ENCODE peak calls at places on chromosomes 3 and 15, in six cellular contexts. P is IMR-90, V is ovary, E is fibroblast of lung, B is AG04450, T is AG10803. R is an unnamed sample.

GRCh38 chr15:60830479-60830878 is 351.5 kb upstream of the ICE2 start:
- DNase-seq in V (no peak), B (no peak), T (peak; percentile 90), E (peak; percentile 14), P (peak; percentile 33), R (peak; percentile 82)

GRCh38 chr3:25863011-25863415 is 73.1 kb downstream of the OXSM start:
- DNase-seq in E (no peak), V (no peak), P (no peak), B (no peak), T (no peak), R (no peak)

GRCh38 chr3:149120051-149120972 is 9.1 kb upstream of the HPS3 start:
- DNase-seq in E (peak; percentile 55), V (no peak), P (peak; percentile 76), T (peak; percentile 68), B (peak; percentile 33), R (peak; percentile 88)

GRCh38 chr3:59480486-59480995 is 430.7 kb upstream of the CFAP20DC start:
- DNase-seq in E (peak; percentile 74), T (peak; percentile 83), B (peak; percentile 58), P (peak; percentile 72), V (no peak), R (peak; percentile 79)

GRCh38 chr3:45841380-45841700 is 579 bp downstream of the LZTFL1 start:
- DNase-seq in V (no peak), E (peak; percentile 37), B (no peak), T (peak; percentile 23), P (peak; percentile 17), R (peak; percentile 69)

GRCh38 chr3:151296226-151296625 is 17.9 kb upstream of the P2RY14 start:
- DNase-seq in B (no peak), P (no peak), E (no peak), V (no peak), T (no peak), R (no peak)

GRCh38 chr15:96335429-96335807 is 4.9 kb downstream of the NR2F2 start:
- DNase-seq in B (no peak), E (peak; percentile 68), V (no peak), P (no peak), T (no peak), R (peak; percentile 35)

GRCh38 chr15:70474682-70475438 is 288.5 kb downstream of the UACA start:
- DNase-seq in E (peak; percentile 100), T (peak; percentile 94), P (peak; percentile 96), V (no peak), B (peak; percentile 90), R (peak; percentile 84)

GRCh38 chr3:191412764-191413163 is 48.2 kb upstream of the PYDC2 start:
- DNase-seq in T (peak; percentile 92), V (no peak), E (peak; percentile 92), B (peak; percentile 86), P (peak; percentile 97), R (peak; percentile 84)

GRCh38 chr15:101372960-101373525 is 78.0 kb upstream of the SNRPA1 start:
- DNase-seq in P (no peak), E (no peak), V (no peak), T (no peak), B (no peak), R (no peak)

GRCh38 chr3:5494913-5495519 is 307.5 kb downstream of the EDEM1 start:
- DNase-seq in V (no peak), B (no peak), T (no peak), E (no peak), P (no peak), R (no peak)
- H3K4me3 ChIP-seq in V (no peak overlapping the region), B (no peak overlapping the region), T (no peak overlapping the region), E (no peak overlapping the region), P (no peak overlapping the region), R (no peak overlapping the region)

DNA sequence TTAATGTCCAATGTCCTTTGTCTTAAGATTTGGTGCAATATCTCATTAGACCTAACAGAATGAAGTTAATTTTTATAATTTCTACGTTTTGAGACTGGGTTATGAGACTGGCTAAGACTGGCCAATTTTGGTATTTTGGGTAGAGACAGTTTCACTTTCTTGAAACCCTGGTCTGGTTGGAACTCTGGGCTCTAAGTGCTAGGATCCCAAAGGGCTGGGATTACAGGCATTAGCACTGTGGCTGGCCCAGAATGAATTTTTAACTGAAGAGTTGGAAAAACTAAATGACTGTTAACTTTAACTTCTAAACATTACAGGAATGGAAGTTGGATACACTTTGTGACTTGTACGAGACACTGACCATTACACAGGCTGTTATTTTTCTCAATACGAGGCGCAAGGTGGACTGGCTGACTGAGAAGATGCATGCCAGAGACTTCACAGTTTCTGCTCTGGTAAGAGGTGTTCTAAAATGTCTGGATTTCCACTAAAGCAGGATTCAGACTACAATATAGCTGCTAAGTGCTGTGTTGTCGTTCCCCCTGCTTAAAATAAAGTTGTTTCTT is 3.5 kb downstream of the EIF4A2 start:
- DNase-seq in P (no peak), E (no peak), B (no peak), V (no peak), T (no peak), R (no peak)
- H3K4me3 ChIP-seq in P (no peak overlapping the region), E (peak overlapping the region; percentile 99), B (peak overlapping the region; percentile 100), V (no peak overlapping the region), T (peak overlapping the region; percentile 19), R (peak overlapping the region; percentile 100)

DNA sequence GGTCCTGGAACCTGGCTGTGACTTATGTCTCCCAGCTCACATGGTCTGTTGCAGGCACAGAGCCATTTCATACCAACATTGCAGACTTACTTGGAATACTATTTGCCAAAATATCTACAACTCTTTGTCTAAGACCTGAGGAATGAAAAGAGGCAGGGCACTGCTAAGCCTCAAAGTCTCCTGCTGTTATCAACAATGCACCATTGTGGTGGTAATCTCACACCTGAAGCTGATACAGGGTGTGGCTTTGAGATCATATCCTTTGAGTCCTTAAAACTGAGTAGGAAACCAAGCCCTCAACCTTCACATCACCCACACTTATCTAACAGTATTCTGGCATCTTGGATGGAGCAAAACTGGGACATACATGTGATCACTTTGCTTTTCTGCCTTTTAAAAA is 782.0 kb downstream of the EPHA3 start:
- DNase-seq in P (no peak), T (no peak), V (no peak), B (no peak), E (no peak), R (no peak)
- H3K4me3 ChIP-seq in P (no peak overlapping the region), T (no peak overlapping the region), V (no peak overlapping the region), B (no peak overlapping the region), E (no peak overlapping the region), R (no peak overlapping the region)

GRCh38 chr15:25418202-25418601 is 20.6 kb downstream of the UBE3A start:
- DNase-seq in V (no peak), T (no peak), E (no peak), P (no peak), B (no peak), R (no peak)
- H3K4me3 ChIP-seq in V (no peak overlapping the region), T (no peak overlapping the region), E (no peak overlapping the region), P (no peak overlapping the region), B (no peak overlapping the region), R (no peak overlapping the region)

GRCh38 chr3:155746703-155747102 is 1.8 kb upstream of the PLCH1 start:
- DNase-seq in E (no peak), B (no peak), T (no peak), P (no peak), V (no peak), R (no peak)
- H3K4me3 ChIP-seq in E (no peak overlapping the region), B (no peak overlapping the region), T (no peak overlapping the region), P (no peak overlapping the region), V (no peak overlapping the region), R (no peak overlapping the region)

GRCh38 chr3:134267996-134268395 is 17.3 kb upstream of the RYK start:
- DNase-seq in E (no peak), B (no peak), P (no peak), T (no peak), V (no peak), R (peak; percentile 59)
- H3K4me3 ChIP-seq in E (no peak overlapping the region), B (no peak overlapping the region), P (no peak overlapping the region), T (no peak overlapping the region), V (no peak overlapping the region), R (no peak overlapping the region)

DNA sequence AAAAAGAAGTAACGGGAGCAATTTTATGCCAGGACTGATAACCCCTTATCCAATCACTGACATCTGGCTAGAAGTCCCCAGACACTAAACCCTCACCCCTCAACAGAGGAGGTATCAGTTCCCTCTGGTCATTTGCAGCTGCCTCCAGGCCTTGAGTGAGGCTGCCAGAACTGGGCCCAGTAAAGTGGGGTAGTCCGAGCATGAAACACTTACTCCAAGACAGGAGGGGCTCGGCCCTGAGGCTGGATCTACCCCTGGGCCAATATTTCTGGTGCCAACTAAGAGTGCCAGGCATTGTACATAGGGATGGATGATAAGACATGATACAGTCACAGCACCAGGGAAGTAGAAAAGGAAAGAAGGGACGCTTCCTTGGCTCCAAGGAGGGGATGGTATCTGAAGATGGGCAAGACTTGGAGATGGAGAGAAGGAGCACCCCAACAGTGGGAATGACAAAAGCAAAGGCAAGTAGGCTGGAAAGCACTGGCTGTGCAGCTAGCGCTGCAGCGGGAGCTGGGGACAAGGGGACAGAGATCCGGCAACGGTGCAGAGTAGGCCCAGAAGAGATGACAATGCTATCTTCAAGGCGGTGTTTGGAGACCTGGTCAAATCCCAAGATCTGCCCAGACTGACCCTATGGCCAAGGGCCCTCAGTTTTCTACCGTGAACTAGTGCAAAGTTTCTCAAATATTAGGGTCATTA is 2.2 kb downstream of the XXYLT1 start:
- DNase-seq in T (no peak), E (no peak), B (no peak), V (no peak), P (no peak), R (no peak)
- H3K4me3 ChIP-seq in T (no peak overlapping the region), E (no peak overlapping the region), B (no peak overlapping the region), V (no peak overlapping the region), P (no peak overlapping the region), R (no peak overlapping the region)

R was measured in adipocyte.